ENCODE peak calls at places on chromosomes 12 and 14, in five cellular contexts. One of them, this sample, is unnamed. For H3K36me3, the result is how much of the 10 kb centered on the place peaks cover.

GRCh38 chr12:57428965-57429364 is 1.9 kb downstream of the R3HDM2 start:
- DNase-seq in cardiac muscle cell: no peak
- DNase-seq in HCT116: no peak
- DNase-seq in mesendoderm: no peak
- DNase-seq in lower lobe of right lung: no peak
- DNase-seq in this sample: no peak

GRCh38 chr14:74524813-74525135 is 31.2 kb downstream of the ISCA2 start:
- DNase-seq in HCT116: no peak
- DNase-seq in cardiac muscle cell: no peak
- DNase-seq in lower lobe of right lung: no peak
- DNase-seq in mesendoderm: no peak
- DNase-seq in this sample: no peak

GRCh38 chr12:3885179-3886094 is 12.2 kb upstream of the PARP11 start:
- DNase-seq in cardiac muscle cell: peak
- DNase-seq in HCT116: peak
- DNase-seq in lower lobe of right lung: no peak
- DNase-seq in mesendoderm: peak
- DNase-seq in this sample: peak

GRCh38 chr14:36271939-36272907 is 48.2 kb downstream of the MBIP start:
- DNase-seq in HCT116: no peak
- DNase-seq in mesendoderm: no peak
- DNase-seq in cardiac muscle cell: peak
- DNase-seq in lower lobe of right lung: peak
- DNase-seq in this sample: no peak

GRCh38 chr12:1534708-1535107 is 59.7 kb downstream of the FBXL14 start:
- DNase-seq in lower lobe of right lung: no peak
- DNase-seq in mesendoderm: no peak
- DNase-seq in HCT116: no peak
- DNase-seq in cardiac muscle cell: no peak
- DNase-seq in this sample: no peak

GRCh38 chr12:77372469-77372868 is 307.1 kb upstream of the E2F7 start:
- DNase-seq in cardiac muscle cell: no peak
- DNase-seq in lower lobe of right lung: no peak
- DNase-seq in HCT116: no peak
- DNase-seq in mesendoderm: no peak
- DNase-seq in this sample: no peak

GRCh38 chr14:96274122-96274910 is 18.3 kb downstream of the BDKRB1 start:
- DNase-seq in cardiac muscle cell: peak
- DNase-seq in HCT116: no peak
- DNase-seq in lower lobe of right lung: no peak
- DNase-seq in mesendoderm: no peak
- DNase-seq in this sample: no peak

GRCh38 chr14:90780519-90780918 is 35.7 kb downstream of the TTC7B start:
- DNase-seq in lower lobe of right lung: no peak
- DNase-seq in mesendoderm: no peak
- DNase-seq in HCT116: no peak
- DNase-seq in cardiac muscle cell: no peak
- DNase-seq in this sample: no peak

GRCh38 chr12:46515829-46516228 is 143.3 kb upstream of the SLC38A2 start:
- DNase-seq in lower lobe of right lung: no peak
- DNase-seq in HCT116: no peak
- DNase-seq in cardiac muscle cell: no peak
- DNase-seq in mesendoderm: no peak
- DNase-seq in this sample: no peak

GRCh38 chr14:22829661-22830328 is at the start of gene MRPL52:
- DNase-seq in lower lobe of right lung: peak
- DNase-seq in cardiac muscle cell: peak
- DNase-seq in HCT116: peak
- DNase-seq in mesendoderm: peak
- DNase-seq in this sample: peak

GRCh38 chr12:16012086-16012485 is 101.0 kb downstream of the DERA start:
- DNase-seq in mesendoderm: no peak
- DNase-seq in HCT116: no peak
- DNase-seq in lower lobe of right lung: peak
- DNase-seq in cardiac muscle cell: peak
- DNase-seq in this sample: no peak

GRCh38 chr14:95662376-95663186 is 23.6 kb upstream of the TCL1B start:
- DNase-seq in lower lobe of right lung: no peak
- DNase-seq in mesendoderm: peak
- DNase-seq in HCT116: no peak
- DNase-seq in cardiac muscle cell: no peak
- DNase-seq in this sample: no peak

DNA sequence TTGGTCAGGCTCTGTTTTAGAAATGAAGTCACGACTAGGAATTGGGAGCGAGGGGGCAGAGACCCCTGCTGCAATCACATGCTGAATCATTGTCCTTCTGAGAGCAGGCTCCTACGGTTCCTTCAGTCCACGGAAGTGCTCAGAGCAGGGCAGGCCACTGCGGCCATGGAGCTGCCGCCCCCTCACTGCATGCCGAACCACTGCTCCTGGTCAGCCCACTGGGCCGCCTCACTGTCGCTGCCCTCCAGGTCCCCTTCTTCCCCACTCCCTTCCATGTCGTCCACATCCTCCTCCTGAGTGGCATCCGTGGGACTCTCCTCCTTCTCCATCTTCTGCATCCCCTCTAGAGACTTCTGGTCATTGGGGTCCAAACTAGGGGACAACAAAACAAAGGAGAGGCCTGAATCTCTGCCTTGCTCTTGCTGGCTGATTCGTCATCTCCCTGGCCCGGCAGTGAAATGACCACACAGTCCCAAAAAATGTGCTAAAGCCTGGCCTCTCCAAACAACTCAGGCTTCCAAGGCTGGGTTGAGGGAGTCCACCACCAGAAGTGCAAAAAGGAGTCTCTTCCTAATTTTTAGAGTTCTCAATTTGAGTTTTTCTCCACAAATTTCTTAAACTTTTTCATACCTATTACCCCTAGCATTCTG is 29.4 kb downstream of the ANAPC7 start:
- DNase-seq in HCT116: no peak
- DNase-seq in mesendoderm: no peak
- DNase-seq in lower lobe of right lung: no peak
- DNase-seq in cardiac muscle cell: no peak
- DNase-seq in this sample: no peak
- H3K36me3 ChIP-seq in HCT116: half or more
- H3K36me3 ChIP-seq in mesendoderm: under half
- H3K36me3 ChIP-seq in lower lobe of right lung: half or more
- H3K36me3 ChIP-seq in cardiac muscle cell: under half
- H3K36me3 ChIP-seq in this sample: under half

GRCh38 chr14:99137001-99137700 is 134.8 kb downstream of the BCL11B start:
- DNase-seq in HCT116: no peak
- DNase-seq in cardiac muscle cell: no peak
- DNase-seq in mesendoderm: peak
- DNase-seq in lower lobe of right lung: no peak
- DNase-seq in this sample: no peak
- H3K27ac ChIP-seq in HCT116: no peak
- H3K27ac ChIP-seq in cardiac muscle cell: no peak
- H3K27ac ChIP-seq in mesendoderm: no peak
- H3K27ac ChIP-seq in lower lobe of right lung: no peak
- H3K27ac ChIP-seq in this sample: no peak

DNA sequence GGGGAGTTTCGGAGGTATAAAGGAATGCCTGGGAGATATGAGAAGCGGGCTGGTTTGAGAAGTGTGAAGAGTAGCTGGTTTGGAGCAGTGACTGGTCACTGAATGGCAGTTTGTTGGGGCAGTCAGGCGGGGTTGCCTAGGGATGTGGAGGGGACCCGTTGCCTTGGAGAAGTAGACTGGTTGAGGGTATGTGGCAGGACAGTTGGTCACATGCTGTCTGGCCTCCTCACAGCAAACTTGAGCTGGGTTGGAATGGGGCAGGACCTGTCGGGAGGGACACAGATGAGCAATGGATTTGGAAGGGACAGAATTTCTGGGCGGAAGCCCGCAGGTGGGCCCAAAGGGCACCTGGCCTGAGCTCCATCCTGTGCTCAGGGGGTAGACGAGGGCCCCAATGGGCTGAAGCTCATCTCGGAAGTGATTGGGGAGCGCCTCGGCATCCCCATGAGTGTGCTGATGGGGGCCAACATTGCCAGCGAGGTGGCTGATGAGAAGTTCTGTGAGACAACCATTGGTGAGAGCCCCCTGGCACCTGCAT is 2.2 kb downstream of the GPD1 start:
- DNase-seq in lower lobe of right lung: no peak
- DNase-seq in mesendoderm: no peak
- DNase-seq in HCT116: no peak
- DNase-seq in cardiac muscle cell: no peak
- DNase-seq in this sample: no peak
- H3K36me3 ChIP-seq in lower lobe of right lung: under half
- H3K36me3 ChIP-seq in mesendoderm: under half
- H3K36me3 ChIP-seq in HCT116: under half
- H3K36me3 ChIP-seq in cardiac muscle cell: under half
- H3K36me3 ChIP-seq in this sample: under half

GRCh38 chr14:68950111-68950510 is 29.0 kb downstream of the ACTN1 start:
- DNase-seq in cardiac muscle cell: peak
- DNase-seq in mesendoderm: no peak
- DNase-seq in lower lobe of right lung: no peak
- DNase-seq in HCT116: no peak
- DNase-seq in this sample: no peak
- H3K27ac ChIP-seq in cardiac muscle cell: no peak
- H3K27ac ChIP-seq in mesendoderm: no peak
- H3K27ac ChIP-seq in lower lobe of right lung: no peak
- H3K27ac ChIP-seq in HCT116: peak
- H3K27ac ChIP-seq in this sample: peak

DNA sequence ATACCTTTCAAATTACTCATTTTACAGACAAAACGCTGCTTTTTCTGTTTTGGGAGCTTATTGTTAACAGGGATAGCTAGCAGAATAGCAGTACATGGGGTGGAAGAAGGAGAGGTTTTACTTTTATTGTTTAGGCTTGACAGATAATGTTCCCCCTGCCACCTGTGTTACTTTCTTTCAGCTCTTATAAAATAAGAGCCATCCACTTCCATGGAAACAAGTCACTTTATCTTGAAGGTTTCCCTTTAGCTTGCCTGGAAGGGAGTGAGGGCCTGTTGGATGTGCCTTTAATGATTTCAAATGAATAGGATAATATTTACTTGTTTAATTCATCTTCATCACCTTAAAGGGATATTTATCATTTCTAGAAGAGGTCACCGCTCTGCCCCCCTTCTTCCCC is 23.3 kb downstream of the GPATCH2L start:
- DNase-seq in mesendoderm: no peak
- DNase-seq in lower lobe of right lung: no peak
- DNase-seq in cardiac muscle cell: no peak
- DNase-seq in HCT116: no peak
- DNase-seq in this sample: no peak
- H3K36me3 ChIP-seq in mesendoderm: under half
- H3K36me3 ChIP-seq in lower lobe of right lung: half or more
- H3K36me3 ChIP-seq in cardiac muscle cell: under half
- H3K36me3 ChIP-seq in HCT116: under half
- H3K36me3 ChIP-seq in this sample: under half

GRCh38 chr12:109607618-109608017 is 34.0 kb downstream of the MVK start:
- DNase-seq in HCT116: no peak
- DNase-seq in mesendoderm: no peak
- DNase-seq in lower lobe of right lung: no peak
- DNase-seq in cardiac muscle cell: no peak
- DNase-seq in this sample: no peak
- H3K27ac ChIP-seq in HCT116: no peak
- H3K27ac ChIP-seq in mesendoderm: no peak
- H3K27ac ChIP-seq in lower lobe of right lung: no peak
- H3K27ac ChIP-seq in cardiac muscle cell: peak
- H3K27ac ChIP-seq in this sample: no peak

GRCh38 chr12:12641650-12642049 is 30.0 kb downstream of the CREBL2 start:
- DNase-seq in mesendoderm: no peak
- DNase-seq in lower lobe of right lung: no peak
- DNase-seq in HCT116: no peak
- DNase-seq in cardiac muscle cell: no peak
- DNase-seq in this sample: no peak

GRCh38 chr12:12636641-12637040 is 25.0 kb downstream of the CREBL2 start:
- DNase-seq in mesendoderm: no peak
- DNase-seq in lower lobe of right lung: no peak
- DNase-seq in HCT116: no peak
- DNase-seq in cardiac muscle cell: no peak
- DNase-seq in this sample: no peak

GRCh38 chr12:12630850-12631249 is 19.2 kb downstream of the CREBL2 start:
- DNase-seq in lower lobe of right lung: no peak
- DNase-seq in HCT116: no peak
- DNase-seq in mesendoderm: no peak
- DNase-seq in cardiac muscle cell: no peak
- DNase-seq in this sample: no peak

DNA sequence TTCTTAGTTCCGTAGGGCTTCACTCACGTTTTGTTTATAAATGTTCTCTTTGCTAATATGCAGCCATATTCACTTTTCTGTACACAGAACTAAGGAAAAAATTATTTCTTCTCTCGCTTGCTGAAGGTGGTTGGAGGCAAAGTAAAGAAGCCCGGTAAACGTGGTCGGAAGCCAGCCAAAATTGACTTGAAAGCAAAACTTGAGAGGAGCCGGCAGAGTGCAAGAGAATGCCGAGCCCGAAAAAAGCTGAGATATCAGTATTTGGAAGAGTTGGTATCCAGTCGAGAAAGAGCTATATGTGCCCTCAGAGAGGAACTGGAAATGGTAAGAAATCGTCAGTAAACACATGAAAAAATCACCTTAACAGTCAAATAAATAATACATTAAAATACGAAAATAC is 24.0 kb downstream of the CREBL2 start:
- DNase-seq in HCT116: no peak
- DNase-seq in lower lobe of right lung: no peak
- DNase-seq in cardiac muscle cell: no peak
- DNase-seq in mesendoderm: no peak
- DNase-seq in this sample: no peak
- H3K36me3 ChIP-seq in HCT116: under half
- H3K36me3 ChIP-seq in lower lobe of right lung: half or more
- H3K36me3 ChIP-seq in cardiac muscle cell: under half
- H3K36me3 ChIP-seq in mesendoderm: under half
- H3K36me3 ChIP-seq in this sample: under half

GRCh38 chr14:53757732-53758131 is 198.9 kb downstream of the BMP4 start:
- DNase-seq in HCT116: no peak
- DNase-seq in mesendoderm: no peak
- DNase-seq in lower lobe of right lung: no peak
- DNase-seq in cardiac muscle cell: no peak
- DNase-seq in this sample: no peak

GRCh38 chr14:53758141-53758540 is 198.5 kb downstream of the BMP4 start:
- DNase-seq in HCT116: no peak
- DNase-seq in cardiac muscle cell: no peak
- DNase-seq in mesendoderm: no peak
- DNase-seq in lower lobe of right lung: no peak
- DNase-seq in this sample: no peak
- H3K27ac ChIP-seq in HCT116: no peak
- H3K27ac ChIP-seq in cardiac muscle cell: no peak
- H3K27ac ChIP-seq in mesendoderm: no peak
- H3K27ac ChIP-seq in lower lobe of right lung: no peak
- H3K27ac ChIP-seq in this sample: no peak

DNA sequence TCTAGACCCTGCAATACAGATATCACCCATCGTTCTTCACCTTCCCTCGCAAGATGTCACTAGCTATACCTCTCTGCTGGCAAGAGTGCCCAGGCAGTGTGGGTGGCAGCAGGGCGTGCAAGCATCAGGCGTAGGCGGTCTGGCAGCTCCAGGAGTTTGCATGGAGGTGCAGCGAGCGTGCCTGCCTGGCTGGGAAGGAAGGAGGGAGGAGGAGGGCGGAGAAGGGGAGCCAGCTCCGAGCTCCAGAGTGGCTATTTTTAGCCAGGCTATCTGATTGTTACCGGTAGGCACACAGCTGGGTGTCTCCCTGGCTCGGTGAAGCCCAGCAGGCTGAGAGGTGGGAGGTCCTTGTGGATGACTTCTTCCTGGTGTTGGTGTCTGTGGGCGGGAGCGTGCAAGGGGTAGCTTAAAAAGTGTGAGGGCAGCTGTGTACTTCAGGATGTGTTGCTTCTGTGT is 6.2 kb downstream of the FOXJ2 start:
- DNase-seq in lower lobe of right lung: peak
- DNase-seq in HCT116: no peak
- DNase-seq in cardiac muscle cell: peak
- DNase-seq in mesendoderm: peak
- DNase-seq in this sample: no peak
- H3K36me3 ChIP-seq in lower lobe of right lung: under half
- H3K36me3 ChIP-seq in HCT116: under half
- H3K36me3 ChIP-seq in cardiac muscle cell: under half
- H3K36me3 ChIP-seq in mesendoderm: under half
- H3K36me3 ChIP-seq in this sample: under half

This sample was measured in CD8-positive, alpha-beta T cell.